ENCODE peak calls at places on chromosome 6, in eight cellular contexts. One of them, this sample, is unnamed.

GRCh38 chr6:55174211-55175013 is at the start of gene HCRTR2:
- ATAC-seq in activated T-cell treated with anti-CD3 and anti-CD28 coated beads, Interleukin-2, amount 50 U/mL, for 72 hours: no peak
- ATAC-seq in gastrocnemius medialis: no peak
- ATAC-seq in RWPE2: peak; percentile 23
- ATAC-seq in sciatic nerve: no peak
- ATAC-seq in T-cell: no peak
- ATAC-seq in HCT116: no peak
- ATAC-seq in Right ventricle myocardium superior: no peak
- ATAC-seq in this sample: no peak

GRCh38 chr6:168408504-168409136 is 32.4 kb upstream of the SMOC2 start:
- ATAC-seq in activated T-cell treated with anti-CD3 and anti-CD28 coated beads, Interleukin-2, amount 50 U/mL, for 72 hours: no peak
- ATAC-seq in gastrocnemius medialis: no peak
- ATAC-seq in RWPE2: no peak
- ATAC-seq in sciatic nerve: no peak
- ATAC-seq in T-cell: no peak
- ATAC-seq in HCT116: no peak
- ATAC-seq in Right ventricle myocardium superior: no peak
- ATAC-seq in this sample: no peak

GRCh38 chr6:158398252-158399024 is 86.2 kb downstream of the TULP4 start:
- ATAC-seq in activated T-cell treated with anti-CD3 and anti-CD28 coated beads, Interleukin-2, amount 50 U/mL, for 72 hours: no peak
- ATAC-seq in gastrocnemius medialis: no peak
- ATAC-seq in RWPE2: no peak
- ATAC-seq in sciatic nerve: no peak
- ATAC-seq in T-cell: no peak
- ATAC-seq in HCT116: no peak
- ATAC-seq in Right ventricle myocardium superior: no peak
- ATAC-seq in this sample: no peak

GRCh38 chr6:160972111-160972510 is 19.5 kb upstream of the MAP3K4 start:
- ATAC-seq in activated T-cell treated with anti-CD3 and anti-CD28 coated beads, Interleukin-2, amount 50 U/mL, for 72 hours: peak; percentile 43
- ATAC-seq in gastrocnemius medialis: no peak
- ATAC-seq in RWPE2: peak; percentile 85
- ATAC-seq in sciatic nerve: peak; percentile 43
- ATAC-seq in T-cell: no peak
- ATAC-seq in HCT116: no peak
- ATAC-seq in Right ventricle myocardium superior: no peak
- ATAC-seq in this sample: no peak

GRCh38 chr6:89458720-89459119 is 25.8 kb downstream of the ANKRD6 start:
- ATAC-seq in activated T-cell treated with anti-CD3 and anti-CD28 coated beads, Interleukin-2, amount 50 U/mL, for 72 hours: no peak
- ATAC-seq in gastrocnemius medialis: no peak
- ATAC-seq in RWPE2: no peak
- ATAC-seq in sciatic nerve: no peak
- ATAC-seq in T-cell: no peak
- ATAC-seq in HCT116: no peak
- ATAC-seq in Right ventricle myocardium superior: no peak
- ATAC-seq in this sample: no peak

GRCh38 chr6:38720295-38720694 is 5.2 kb downstream of the DNAH8 start:
- ATAC-seq in activated T-cell treated with anti-CD3 and anti-CD28 coated beads, Interleukin-2, amount 50 U/mL, for 72 hours: no peak
- ATAC-seq in gastrocnemius medialis: no peak
- ATAC-seq in RWPE2: peak; percentile 12
- ATAC-seq in sciatic nerve: no peak
- ATAC-seq in T-cell: no peak
- ATAC-seq in HCT116: peak; percentile 50
- ATAC-seq in Right ventricle myocardium superior: no peak
- ATAC-seq in this sample: no peak

GRCh38 chr6:20332441-20333006 is 69.2 kb upstream of the E2F3 start:
- ATAC-seq in activated T-cell treated with anti-CD3 and anti-CD28 coated beads, Interleukin-2, amount 50 U/mL, for 72 hours: no peak
- ATAC-seq in gastrocnemius medialis: no peak
- ATAC-seq in RWPE2: no peak
- ATAC-seq in sciatic nerve: no peak
- ATAC-seq in T-cell: no peak
- ATAC-seq in HCT116: no peak
- ATAC-seq in Right ventricle myocardium superior: peak; percentile 45
- ATAC-seq in this sample: no peak

GRCh38 chr6:129710722-129711631 is 1.0 kb upstream of the ARHGAP18 start:
- ATAC-seq in activated T-cell treated with anti-CD3 and anti-CD28 coated beads, Interleukin-2, amount 50 U/mL, for 72 hours: no peak
- ATAC-seq in gastrocnemius medialis: no peak
- ATAC-seq in RWPE2: no peak
- ATAC-seq in sciatic nerve: no peak
- ATAC-seq in T-cell: no peak
- ATAC-seq in HCT116: peak; percentile 20
- ATAC-seq in Right ventricle myocardium superior: no peak
- ATAC-seq in this sample: no peak

GRCh38 chr6:30543824-30544223 is 12.5 kb downstream of the GNL1 start:
- ATAC-seq in activated T-cell treated with anti-CD3 and anti-CD28 coated beads, Interleukin-2, amount 50 U/mL, for 72 hours: no peak
- ATAC-seq in gastrocnemius medialis: no peak
- ATAC-seq in RWPE2: no peak
- ATAC-seq in sciatic nerve: no peak
- ATAC-seq in T-cell: peak; percentile 50
- ATAC-seq in HCT116: no peak
- ATAC-seq in Right ventricle myocardium superior: no peak
- ATAC-seq in this sample: no peak

GRCh38 chr6:89669002-89669401 is 30.5 kb upstream of the LYRM2 start:
- ATAC-seq in activated T-cell treated with anti-CD3 and anti-CD28 coated beads, Interleukin-2, amount 50 U/mL, for 72 hours: no peak
- ATAC-seq in gastrocnemius medialis: no peak
- ATAC-seq in RWPE2: no peak
- ATAC-seq in sciatic nerve: no peak
- ATAC-seq in T-cell: no peak
- ATAC-seq in HCT116: no peak
- ATAC-seq in Right ventricle myocardium superior: peak; percentile 26
- ATAC-seq in this sample: no peak

GRCh38 chr6:56756219-56756789 is 113.6 kb upstream of the DST start:
- ATAC-seq in activated T-cell treated with anti-CD3 and anti-CD28 coated beads, Interleukin-2, amount 50 U/mL, for 72 hours: no peak
- ATAC-seq in gastrocnemius medialis: no peak
- ATAC-seq in RWPE2: no peak
- ATAC-seq in sciatic nerve: peak; percentile 35
- ATAC-seq in T-cell: no peak
- ATAC-seq in HCT116: peak; percentile 47
- ATAC-seq in Right ventricle myocardium superior: peak; percentile 28
- ATAC-seq in this sample: peak; percentile 33

GRCh38 chr6:22149501-22150490 is 147.0 kb downstream of the PRL start:
- ATAC-seq in activated T-cell treated with anti-CD3 and anti-CD28 coated beads, Interleukin-2, amount 50 U/mL, for 72 hours: no peak
- ATAC-seq in gastrocnemius medialis: peak; percentile 67
- ATAC-seq in RWPE2: no peak
- ATAC-seq in sciatic nerve: peak; percentile 38
- ATAC-seq in T-cell: no peak
- ATAC-seq in HCT116: no peak
- ATAC-seq in Right ventricle myocardium superior: peak; percentile 82
- ATAC-seq in this sample: peak; percentile 41

GRCh38 chr6:145866449-145867401 is 52.1 kb upstream of the FBXO30 start:
- ATAC-seq in activated T-cell treated with anti-CD3 and anti-CD28 coated beads, Interleukin-2, amount 50 U/mL, for 72 hours: peak; percentile 47
- ATAC-seq in gastrocnemius medialis: no peak
- ATAC-seq in RWPE2: no peak
- ATAC-seq in sciatic nerve: no peak
- ATAC-seq in T-cell: peak; percentile 30
- ATAC-seq in HCT116: no peak
- ATAC-seq in Right ventricle myocardium superior: peak; percentile 65
- ATAC-seq in this sample: no peak

GRCh38 chr6:70694371-70694770 is 26.7 kb downstream of the SMAP1 start:
- ATAC-seq in activated T-cell treated with anti-CD3 and anti-CD28 coated beads, Interleukin-2, amount 50 U/mL, for 72 hours: no peak
- ATAC-seq in gastrocnemius medialis: no peak
- ATAC-seq in RWPE2: no peak
- ATAC-seq in sciatic nerve: no peak
- ATAC-seq in T-cell: no peak
- ATAC-seq in HCT116: no peak
- ATAC-seq in Right ventricle myocardium superior: peak; percentile 73
- ATAC-seq in this sample: no peak

GRCh38 chr6:47180633-47181032 is 129.1 kb downstream of the TNFRSF21 start:
- ATAC-seq in activated T-cell treated with anti-CD3 and anti-CD28 coated beads, Interleukin-2, amount 50 U/mL, for 72 hours: peak; percentile 66
- ATAC-seq in gastrocnemius medialis: no peak
- ATAC-seq in RWPE2: peak; percentile 99
- ATAC-seq in sciatic nerve: no peak
- ATAC-seq in T-cell: no peak
- ATAC-seq in HCT116: peak; percentile 98
- ATAC-seq in Right ventricle myocardium superior: no peak
- ATAC-seq in this sample: no peak

GRCh38 chr6:38676974-38677544 is 25.9 kb downstream of the GLO1 start:
- ATAC-seq in activated T-cell treated with anti-CD3 and anti-CD28 coated beads, Interleukin-2, amount 50 U/mL, for 72 hours: no peak
- ATAC-seq in gastrocnemius medialis: no peak
- ATAC-seq in RWPE2: no peak
- ATAC-seq in sciatic nerve: peak; percentile 17
- ATAC-seq in T-cell: no peak
- ATAC-seq in HCT116: no peak
- ATAC-seq in Right ventricle myocardium superior: no peak
- ATAC-seq in this sample: no peak

GRCh38 chr6:154239392-154239791 is 117.2 kb downstream of the IPCEF1 start:
- ATAC-seq in activated T-cell treated with anti-CD3 and anti-CD28 coated beads, Interleukin-2, amount 50 U/mL, for 72 hours: peak; percentile 75
- ATAC-seq in gastrocnemius medialis: no peak
- ATAC-seq in RWPE2: peak; percentile 81
- ATAC-seq in sciatic nerve: no peak
- ATAC-seq in T-cell: peak; percentile 64
- ATAC-seq in HCT116: no peak
- ATAC-seq in Right ventricle myocardium superior: no peak
- ATAC-seq in this sample: no peak

GRCh38 chr6:167839343-167839742 is 12.6 kb downstream of the AFDN start:
- ATAC-seq in activated T-cell treated with anti-CD3 and anti-CD28 coated beads, Interleukin-2, amount 50 U/mL, for 72 hours: no peak
- ATAC-seq in gastrocnemius medialis: no peak
- ATAC-seq in RWPE2: no peak
- ATAC-seq in sciatic nerve: no peak
- ATAC-seq in T-cell: no peak
- ATAC-seq in HCT116: no peak
- ATAC-seq in Right ventricle myocardium superior: no peak
- ATAC-seq in this sample: no peak

GRCh38 chr6:144725731-144726522 is 440.8 kb downstream of the UTRN start:
- ATAC-seq in activated T-cell treated with anti-CD3 and anti-CD28 coated beads, Interleukin-2, amount 50 U/mL, for 72 hours: peak; percentile 82
- ATAC-seq in gastrocnemius medialis: no peak
- ATAC-seq in RWPE2: no peak
- ATAC-seq in sciatic nerve: no peak
- ATAC-seq in T-cell: peak; percentile 60
- ATAC-seq in HCT116: no peak
- ATAC-seq in Right ventricle myocardium superior: peak; percentile 72
- ATAC-seq in this sample: no peak

GRCh38 chr6:170062209-170062903 is 228.5 kb downstream of the DLL1 start:
- ATAC-seq in activated T-cell treated with anti-CD3 and anti-CD28 coated beads, Interleukin-2, amount 50 U/mL, for 72 hours: no peak
- ATAC-seq in gastrocnemius medialis: no peak
- ATAC-seq in RWPE2: peak; percentile 27
- ATAC-seq in sciatic nerve: no peak
- ATAC-seq in T-cell: no peak
- ATAC-seq in HCT116: no peak
- ATAC-seq in Right ventricle myocardium superior: no peak
- ATAC-seq in this sample: no peak

GRCh38 chr6:124002377-124003081 is 198.9 kb downstream of the NKAIN2 start:
- ATAC-seq in activated T-cell treated with anti-CD3 and anti-CD28 coated beads, Interleukin-2, amount 50 U/mL, for 72 hours: no peak
- ATAC-seq in gastrocnemius medialis: peak; percentile 100
- ATAC-seq in RWPE2: peak; percentile 50
- ATAC-seq in sciatic nerve: no peak
- ATAC-seq in T-cell: no peak
- ATAC-seq in HCT116: no peak
- ATAC-seq in Right ventricle myocardium superior: peak; percentile 98
- ATAC-seq in this sample: no peak

GRCh38 chr6:116136373-116136772 is 10.4 kb upstream of the COL10A1 start:
- ATAC-seq in activated T-cell treated with anti-CD3 and anti-CD28 coated beads, Interleukin-2, amount 50 U/mL, for 72 hours: peak; percentile 19
- ATAC-seq in gastrocnemius medialis: no peak
- ATAC-seq in RWPE2: no peak
- ATAC-seq in sciatic nerve: no peak
- ATAC-seq in T-cell: no peak
- ATAC-seq in HCT116: no peak
- ATAC-seq in Right ventricle myocardium superior: no peak
- ATAC-seq in this sample: no peak

GRCh38 chr6:143160439-143161220 is 99.9 kb downstream of the AIG1 start:
- ATAC-seq in activated T-cell treated with anti-CD3 and anti-CD28 coated beads, Interleukin-2, amount 50 U/mL, for 72 hours: no peak
- ATAC-seq in gastrocnemius medialis: peak; percentile 100
- ATAC-seq in RWPE2: no peak
- ATAC-seq in sciatic nerve: no peak
- ATAC-seq in T-cell: no peak
- ATAC-seq in HCT116: no peak
- ATAC-seq in Right ventricle myocardium superior: peak; percentile 67
- ATAC-seq in this sample: no peak

GRCh38 chr6:152671146-152671545 is 26.6 kb upstream of the MYCT1 start:
- ATAC-seq in activated T-cell treated with anti-CD3 and anti-CD28 coated beads, Interleukin-2, amount 50 U/mL, for 72 hours: no peak
- ATAC-seq in gastrocnemius medialis: no peak
- ATAC-seq in RWPE2: no peak
- ATAC-seq in sciatic nerve: no peak
- ATAC-seq in T-cell: no peak
- ATAC-seq in HCT116: no peak
- ATAC-seq in Right ventricle myocardium superior: no peak
- ATAC-seq in this sample: no peak

GRCh38 chr6:11494786-11495564 is 42.6 kb upstream of the TMEM170B start:
- ATAC-seq in activated T-cell treated with anti-CD3 and anti-CD28 coated beads, Interleukin-2, amount 50 U/mL, for 72 hours: no peak
- ATAC-seq in gastrocnemius medialis: no peak
- ATAC-seq in RWPE2: no peak
- ATAC-seq in sciatic nerve: no peak
- ATAC-seq in T-cell: no peak
- ATAC-seq in HCT116: no peak
- ATAC-seq in Right ventricle myocardium superior: no peak
- ATAC-seq in this sample: no peak

GRCh38 chr6:52975580-52975979 is 19.5 kb downstream of the GSTA4 start:
- ATAC-seq in activated T-cell treated with anti-CD3 and anti-CD28 coated beads, Interleukin-2, amount 50 U/mL, for 72 hours: no peak
- ATAC-seq in gastrocnemius medialis: no peak
- ATAC-seq in RWPE2: no peak
- ATAC-seq in sciatic nerve: no peak
- ATAC-seq in T-cell: no peak
- ATAC-seq in HCT116: no peak
- ATAC-seq in Right ventricle myocardium superior: no peak
- ATAC-seq in this sample: no peak

GRCh38 chr6:14039038-14039437 is 78.5 kb upstream of the CD83 start:
- ATAC-seq in activated T-cell treated with anti-CD3 and anti-CD28 coated beads, Interleukin-2, amount 50 U/mL, for 72 hours: no peak
- ATAC-seq in gastrocnemius medialis: no peak
- ATAC-seq in RWPE2: no peak
- ATAC-seq in sciatic nerve: no peak
- ATAC-seq in T-cell: no peak
- ATAC-seq in HCT116: no peak
- ATAC-seq in Right ventricle myocardium superior: no peak
- ATAC-seq in this sample: no peak

GRCh38 chr6:68778356-68779020 is 143.4 kb downstream of the ADGRB3 start:
- ATAC-seq in activated T-cell treated with anti-CD3 and anti-CD28 coated beads, Interleukin-2, amount 50 U/mL, for 72 hours: no peak
- ATAC-seq in gastrocnemius medialis: no peak
- ATAC-seq in RWPE2: peak; percentile 45
- ATAC-seq in sciatic nerve: peak; percentile 78
- ATAC-seq in T-cell: no peak
- ATAC-seq in HCT116: no peak
- ATAC-seq in Right ventricle myocardium superior: peak; percentile 88
- ATAC-seq in this sample: peak; percentile 43

GRCh38 chr6:32844839-32845372 is 1.1 kb upstream of the PSMB8 start:
- ATAC-seq in activated T-cell treated with anti-CD3 and anti-CD28 coated beads, Interleukin-2, amount 50 U/mL, for 72 hours: no peak
- ATAC-seq in gastrocnemius medialis: no peak
- ATAC-seq in RWPE2: no peak
- ATAC-seq in sciatic nerve: no peak
- ATAC-seq in T-cell: peak; percentile 28
- ATAC-seq in HCT116: no peak
- ATAC-seq in Right ventricle myocardium superior: no peak
- ATAC-seq in this sample: no peak

GRCh38 chr6:8686077-8686476 is 250.7 kb upstream of the SLC35B3 start:
- ATAC-seq in activated T-cell treated with anti-CD3 and anti-CD28 coated beads, Interleukin-2, amount 50 U/mL, for 72 hours: no peak
- ATAC-seq in gastrocnemius medialis: no peak
- ATAC-seq in RWPE2: no peak
- ATAC-seq in sciatic nerve: no peak
- ATAC-seq in T-cell: no peak
- ATAC-seq in HCT116: no peak
- ATAC-seq in Right ventricle myocardium superior: no peak
- ATAC-seq in this sample: no peak

GRCh38 chr6:13006578-13007300 is 290.2 kb downstream of the PHACTR1 start:
- ATAC-seq in activated T-cell treated with anti-CD3 and anti-CD28 coated beads, Interleukin-2, amount 50 U/mL, for 72 hours: no peak
- ATAC-seq in gastrocnemius medialis: no peak
- ATAC-seq in RWPE2: no peak
- ATAC-seq in sciatic nerve: no peak
- ATAC-seq in T-cell: no peak
- ATAC-seq in HCT116: no peak
- ATAC-seq in Right ventricle myocardium superior: peak; percentile 83
- ATAC-seq in this sample: no peak

GRCh38 chr6:166614171-166614583 is 12.9 kb downstream of the RPS6KA2 start:
- ATAC-seq in activated T-cell treated with anti-CD3 and anti-CD28 coated beads, Interleukin-2, amount 50 U/mL, for 72 hours: no peak
- ATAC-seq in gastrocnemius medialis: no peak
- ATAC-seq in RWPE2: no peak
- ATAC-seq in sciatic nerve: peak; percentile 20
- ATAC-seq in T-cell: no peak
- ATAC-seq in HCT116: no peak
- ATAC-seq in Right ventricle myocardium superior: no peak
- ATAC-seq in this sample: no peak

GRCh38 chr6:17269840-17270239 is 11.3 kb upstream of the RBM24 start:
- ATAC-seq in activated T-cell treated with anti-CD3 and anti-CD28 coated beads, Interleukin-2, amount 50 U/mL, for 72 hours: no peak
- ATAC-seq in gastrocnemius medialis: peak; percentile 69
- ATAC-seq in RWPE2: no peak
- ATAC-seq in sciatic nerve: no peak
- ATAC-seq in T-cell: no peak
- ATAC-seq in HCT116: no peak
- ATAC-seq in Right ventricle myocardium superior: peak; percentile 59
- ATAC-seq in this sample: no peak

GRCh38 chr6:83976871-83977270 is 56.7 kb upstream of the MRAP2 start:
- ATAC-seq in activated T-cell treated with anti-CD3 and anti-CD28 coated beads, Interleukin-2, amount 50 U/mL, for 72 hours: no peak
- ATAC-seq in gastrocnemius medialis: no peak
- ATAC-seq in RWPE2: no peak
- ATAC-seq in sciatic nerve: no peak
- ATAC-seq in T-cell: no peak
- ATAC-seq in HCT116: peak; percentile 38
- ATAC-seq in Right ventricle myocardium superior: no peak
- ATAC-seq in this sample: no peak

This sample was measured in gastroesophageal sphincter.